ENCODE peak calls at places on chromosome 22, in six cellular contexts. E, A, S, X, Z and P are unnamed samples. For H3K4me1, the result is how much of the 10 kb centered on the place peaks cover.

GRCh38 chr22:33922268-33922667 is 2.0 kb upstream of the LARGE1 start:
- DNase-seq in S (peak), Z (peak), E (no peak), X (peak), A (peak), P (no peak)

GRCh38 chr22:27223317-27224177 is 566.2 kb downstream of the MIAT start:
- DNase-seq in S (no peak), A (peak), Z (no peak), E (peak), X (no peak), P (no peak)

GRCh38 chr22:21942407-21942895 is 10.2 kb downstream of the PPM1F start:
- DNase-seq in A (peak), E (peak), S (no peak), X (no peak), Z (peak), P (peak)

GRCh38 chr22:35914665-35915476 is 113.8 kb downstream of the RBFOX2 start:
- DNase-seq in S (peak), Z (no peak), A (peak), X (peak), E (peak), P (peak)

GRCh38 chr22:48738204-48738980 is 1089.3 kb downstream of the BRD1 start:
- DNase-seq in A (no peak), X (no peak), Z (no peak), E (no peak), S (no peak), P (no peak)

GRCh38 chr22:48259991-48260670 is 1497.7 kb downstream of the TBC1D22A start:
- DNase-seq in S (no peak), A (no peak), Z (no peak), X (no peak), E (no peak), P (no peak)

GRCh38 chr22:47839586-47840245 is 1077.3 kb downstream of the TBC1D22A start:
- DNase-seq in S (no peak), E (no peak), A (no peak), X (no peak), Z (no peak), P (no peak)

GRCh38 chr22:46833228-46833627 is 70.8 kb downstream of the TBC1D22A start:
- DNase-seq in X (peak), Z (no peak), S (peak), A (peak), E (no peak), P (no peak)

GRCh38 chr22:33811686-33812085 is 108.6 kb downstream of the LARGE1 start:
- DNase-seq in X (no peak), Z (peak), S (no peak), E (no peak), A (peak), P (peak)

GRCh38 chr22:22710719-22711531 is 66.5 kb downstream of the GGTLC2 start:
- DNase-seq in S (peak), A (peak), Z (peak), E (peak), X (peak), P (peak)

GRCh38 chr22:41745968-41746367 is 46.7 kb downstream of the MEI1 start:
- DNase-seq in A (no peak), E (no peak), Z (no peak), S (no peak), X (no peak), P (no peak)

GRCh38 chr22:41907436-41908401 is 7.2 kb downstream of the SHISA8 start:
- DNase-seq in X (peak), A (no peak), E (no peak), Z (no peak), S (no peak), P (no peak)

GRCh38 chr22:29780220-29780619 is 13.1 kb downstream of the UQCR10 start:
- DNase-seq in S (no peak), X (no peak), Z (no peak), E (no peak), A (no peak), P (no peak)

GRCh38 chr22:44192098-44192810 is 11.5 kb downstream of the PARVG start:
- DNase-seq in X (peak), Z (no peak), E (peak), A (peak), S (peak), P (no peak)

GRCh38 chr22:39435616-39436015 is 21.2 kb upstream of the MGAT3 start:
- DNase-seq in S (no peak), Z (no peak), A (no peak), E (no peak), X (no peak), P (no peak)

GRCh38 chr22:44191036-44191454 is 10.3 kb downstream of the PARVG start:
- DNase-seq in X (no peak), S (no peak), A (no peak), E (no peak), Z (no peak), P (no peak)

GRCh38 chr22:35995772-35996171 is 32.9 kb downstream of the RBFOX2 start:
- DNase-seq in E (peak), X (no peak), S (no peak), A (peak), Z (peak), P (peak)

GRCh38 chr22:47647181-47647580 is 884.7 kb downstream of the TBC1D22A start:
- DNase-seq in S (no peak), E (no peak), X (no peak), A (no peak), Z (no peak), P (no peak)

GRCh38 chr22:26883393-26883792 is 226.0 kb downstream of the MIAT start:
- DNase-seq in E (no peak), Z (no peak), S (no peak), X (no peak), A (no peak), P (no peak)

GRCh38 chr22:38707346-38707745 is 1.6 kb downstream of the GTPBP1 start:
- DNase-seq in S (no peak), A (peak), X (no peak), E (peak), Z (no peak), P (no peak)

GRCh38 chr22:40878937-40879336 is 17.0 kb upstream of the DNAJB7 start:
- DNase-seq in X (no peak), E (no peak), S (no peak), A (no peak), Z (no peak), P (no peak)

GRCh38 chr22:46087816-46088277 is 62.5 kb upstream of the PPARA start:
- DNase-seq in A (peak), Z (peak), E (no peak), X (no peak), S (no peak), P (peak)

GRCh38 chr22:39220897-39221850 is 23.6 kb downstream of the PDGFB start:
- DNase-seq in A (peak), X (peak), E (peak), S (no peak), Z (peak), P (no peak)

GRCh38 chr22:44538071-44538470 is 40.0 kb upstream of the RTL6 start:
- DNase-seq in E (peak), Z (no peak), X (no peak), A (peak), S (no peak), P (no peak)

GRCh38 chr22:42437488-42438292 is 5.5 kb upstream of the NFAM1 start:
- DNase-seq in A (peak), X (peak), E (peak), S (peak), Z (peak), P (peak)

GRCh38 chr22:41286639-41287091 is 678 bp upstream of the RANGAP1 start:
- DNase-seq in Z (no peak), A (peak), E (no peak), X (no peak), S (no peak), P (no peak)

GRCh38 chr22:27299181-27300085 is 502.1 kb downstream of the MN1 start:
- DNase-seq in S (no peak), A (peak), X (no peak), Z (no peak), E (no peak), P (no peak)

GRCh38 chr22:32985899-32986772 is 72.0 kb downstream of the SYN3 start:
- DNase-seq in Z (peak), X (peak), A (peak), S (peak), E (peak), P (peak)

GRCh38 chr22:38700271-38700788 is 413 bp downstream of the JOSD1 start:
- DNase-seq in Z (peak), A (peak), X (no peak), S (no peak), E (peak), P (peak)

GRCh38 chr22:44755418-44755817 is 3.0 kb downstream of the ARHGAP8 start:
- DNase-seq in X (no peak), Z (no peak), S (no peak), A (no peak), E (no peak), P (no peak)

GRCh38 chr22:47333625-47334024 is 571.2 kb downstream of the TBC1D22A start:
- DNase-seq in X (no peak), E (peak), A (peak), Z (no peak), S (no peak), P (no peak)

GRCh38 chr22:29695129-29695926 is 24.5 kb upstream of the CABP7 start:
- DNase-seq in A (no peak), X (no peak), S (no peak), E (no peak), Z (no peak), P (no peak)

GRCh38 chr22:43152355-43153071 is 1.2 kb downstream of the TSPO start:
- DNase-seq in Z (peak), A (peak), X (no peak), E (peak), S (no peak), P (peak)

GRCh38 chr22:41181349-41182241 is 23.5 kb upstream of the L3MBTL2 start:
- DNase-seq in X (peak), A (peak), Z (no peak), S (peak), E (peak), P (no peak)

GRCh38 chr22:39724390-39724789 is 153.8 kb downstream of the CACNA1I start:
- DNase-seq in A (no peak), X (peak), S (no peak), E (no peak), Z (no peak), P (no peak)

GRCh38 chr22:40189979-40190378 is 12.3 kb downstream of the TNRC6B start:
- DNase-seq in E (peak), S (no peak), A (no peak), Z (no peak), X (no peak), P (no peak)

GRCh38 chr22:24437820-24438328 is 10.5 kb downstream of the ADORA2A start:
- DNase-seq in X (no peak), E (peak), A (no peak), S (no peak), Z (no peak), P (no peak)

GRCh38 chr22:24440718-24441405 is 13.5 kb downstream of the ADORA2A start:
- DNase-seq in Z (no peak), S (no peak), A (no peak), E (no peak), X (no peak), P (no peak)

GRCh38 chr22:24441406-24442351 is 14.3 kb downstream of the ADORA2A start:
- DNase-seq in X (no peak), Z (no peak), E (no peak), A (no peak), S (no peak), P (no peak)

GRCh38 chr22:24442352-24442744 is 14.9 kb downstream of the ADORA2A start:
- DNase-seq in Z (no peak), S (no peak), X (no peak), E (no peak), A (no peak), P (no peak)

DNA sequence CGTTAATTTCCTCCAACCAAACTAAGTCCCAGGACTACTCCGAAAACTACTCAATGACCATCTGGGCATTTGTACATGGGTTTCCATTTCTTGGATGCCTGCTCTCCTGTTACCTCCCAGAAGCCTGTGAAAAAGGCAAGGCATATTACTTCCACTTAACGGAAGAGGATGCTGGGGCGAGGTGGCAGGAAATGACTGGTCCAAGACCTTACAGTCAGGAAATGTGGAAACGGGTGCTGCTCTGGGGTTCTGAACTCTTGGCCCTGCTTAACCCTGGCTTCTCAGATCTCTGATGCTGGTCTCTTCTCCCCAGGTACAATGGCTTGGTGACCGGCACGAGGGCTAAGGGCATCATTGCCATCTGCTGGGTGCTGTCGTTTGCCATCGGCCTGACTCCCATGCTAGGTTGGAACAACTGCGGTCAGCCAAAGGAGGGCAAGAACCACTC is 12.9 kb downstream of the ADORA2A start:
- DNase-seq in E (no peak), Z (no peak), A (no peak), X (no peak), S (no peak), P (no peak)
- TF ChIP-seq CTCF in E (no peak), Z (no peak), A (no peak), X (no peak), S (no peak), P (no peak)

DNA sequence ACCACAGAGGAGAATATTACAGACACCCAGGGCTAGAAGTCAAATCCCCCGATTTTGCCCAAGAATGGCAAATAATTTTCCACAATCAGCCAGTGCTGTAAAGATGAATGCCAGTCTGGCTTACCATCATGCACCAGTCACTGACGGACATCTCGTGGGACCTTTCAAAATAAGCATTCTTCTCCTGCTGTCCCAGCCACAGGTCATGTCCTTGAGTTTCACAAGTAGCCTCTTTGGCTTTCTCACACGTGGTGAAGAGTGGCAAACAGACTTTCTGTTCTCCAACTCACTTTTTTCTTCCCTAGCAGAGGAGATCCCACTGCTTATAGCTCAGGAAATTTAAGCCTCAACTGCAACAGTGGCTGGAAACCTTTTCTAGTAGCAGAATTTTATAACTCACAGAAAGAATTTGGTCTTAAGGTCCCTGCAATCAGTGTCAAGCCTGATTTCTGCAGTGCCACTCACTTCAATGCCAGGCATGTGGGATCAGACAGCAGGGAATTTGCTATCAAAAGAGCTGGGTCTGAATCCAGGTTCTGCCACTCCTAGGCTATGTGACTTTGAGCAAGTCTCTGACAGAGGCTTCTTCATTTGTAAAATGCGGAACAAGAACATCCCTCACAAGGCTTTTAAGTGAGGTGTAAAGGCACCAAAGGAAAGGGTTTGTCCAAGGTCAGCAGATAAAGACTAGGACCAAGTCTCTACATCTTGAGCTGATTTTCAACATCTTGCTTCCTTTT is 3.6 kb downstream of the PIK3IP1 start:
- DNase-seq in X (no peak), Z (no peak), E (no peak), S (no peak), A (no peak), P (no peak)
- H3K4me1 ChIP-seq in X (under half), Z (under half), E (under half), S (under half), A (under half), P (half or more)

DNA sequence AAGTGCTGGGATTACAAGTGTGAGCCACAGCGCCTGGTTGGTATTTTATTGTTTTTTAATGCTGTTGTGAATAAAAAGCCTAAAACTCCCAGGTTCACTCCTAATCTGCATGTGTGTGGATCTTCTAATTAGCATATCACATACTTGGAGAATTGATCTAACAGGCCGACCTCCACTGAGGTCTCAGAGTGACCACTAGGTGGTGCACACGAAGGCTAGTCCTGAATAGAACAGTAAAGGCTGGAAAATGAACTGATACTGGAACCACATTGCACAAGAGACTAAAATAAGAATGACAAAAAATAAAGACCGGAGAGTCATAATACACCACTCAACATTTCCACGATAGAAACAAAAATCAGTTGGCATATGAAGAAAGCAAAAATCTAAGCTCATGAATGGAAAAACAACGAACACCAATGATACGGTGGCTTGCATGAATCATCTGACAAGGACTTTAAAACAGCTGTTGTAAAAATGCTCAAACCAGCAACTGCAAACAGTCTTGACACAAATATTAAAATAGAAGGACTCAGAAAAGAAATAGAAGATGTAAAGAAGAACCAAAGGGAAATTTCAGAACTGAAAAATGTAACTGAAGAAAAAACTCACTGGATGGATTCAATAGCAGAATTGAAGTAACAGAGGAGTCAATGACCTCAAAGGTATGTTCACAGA is 19.2 kb downstream of the PIM3 start:
- DNase-seq in A (peak), E (peak), S (peak), X (peak), Z (no peak), P (no peak)
- TF ChIP-seq CTCF in A (peak), E (peak), S (peak), X (peak), Z (no peak), P (peak)

DNA sequence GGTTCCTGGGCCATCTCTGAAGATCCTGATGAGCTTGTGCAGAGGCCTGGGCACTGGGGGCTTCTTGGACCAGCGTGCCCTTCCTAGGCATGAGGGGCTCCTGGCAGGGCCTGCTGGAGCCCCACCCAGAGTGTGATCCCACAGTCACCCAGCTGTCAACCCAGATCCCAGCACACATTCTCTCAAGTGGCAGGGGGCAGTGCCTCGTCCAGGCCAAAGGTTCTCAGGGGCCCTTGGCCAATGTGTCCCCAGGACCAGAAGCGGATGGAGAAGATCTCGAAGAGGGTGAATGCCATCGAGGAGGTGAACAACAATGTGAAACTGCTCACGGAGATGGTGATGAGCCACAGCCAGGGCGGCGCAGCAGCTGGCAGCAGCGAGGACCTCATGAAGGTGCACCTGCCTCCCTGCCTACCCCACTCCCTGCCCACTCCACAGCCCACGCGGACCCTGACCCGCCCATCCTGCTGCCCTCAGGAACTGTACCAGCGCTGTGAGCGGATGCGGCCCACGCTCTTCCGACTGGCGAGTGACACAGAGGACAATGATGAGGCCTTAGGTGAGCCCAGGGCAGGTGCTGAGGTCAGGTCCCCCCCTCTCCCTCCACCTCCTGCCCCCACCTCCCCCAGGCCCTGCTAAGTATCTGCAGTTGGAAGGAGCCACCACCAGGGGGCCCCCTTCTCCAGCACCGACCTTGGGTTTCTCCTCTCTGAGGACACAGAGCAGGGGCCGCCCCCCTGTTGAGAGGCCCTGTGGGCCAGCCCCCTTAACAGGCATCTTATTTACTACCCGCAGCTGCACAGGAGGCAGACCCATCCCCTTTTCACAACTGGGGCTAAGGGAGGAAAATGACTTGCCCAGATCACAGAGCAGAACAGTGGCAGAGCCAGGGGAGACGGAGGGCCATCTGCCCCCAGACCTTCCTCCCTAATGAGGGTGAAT is 14.7 kb downstream of the GGA1 start:
- DNase-seq in A (peak), X (peak), Z (peak), E (peak), S (peak), P (peak)
- H3K4me1 ChIP-seq in A (under half), X (under half), Z (under half), E (under half), S (under half), P (under half)

GRCh38 chr22:24421428-24421931 is 5.9 kb upstream of the ADORA2A start:
- DNase-seq in A (no peak), E (peak), Z (no peak), S (peak), X (peak), P (no peak)
- TF ChIP-seq CTCF in A (peak), E (peak), Z (no peak), S (peak), X (peak), P (peak)

GRCh38 chr22:20528405-20528978 is 21.1 kb downstream of the MED15 start:
- DNase-seq in E (no peak), A (no peak), Z (no peak), X (no peak), S (no peak), P (no peak)
- H3K4me1 ChIP-seq in E (half or more), A (half or more), Z (under half), X (under half), S (under half), P (half or more)

DNA sequence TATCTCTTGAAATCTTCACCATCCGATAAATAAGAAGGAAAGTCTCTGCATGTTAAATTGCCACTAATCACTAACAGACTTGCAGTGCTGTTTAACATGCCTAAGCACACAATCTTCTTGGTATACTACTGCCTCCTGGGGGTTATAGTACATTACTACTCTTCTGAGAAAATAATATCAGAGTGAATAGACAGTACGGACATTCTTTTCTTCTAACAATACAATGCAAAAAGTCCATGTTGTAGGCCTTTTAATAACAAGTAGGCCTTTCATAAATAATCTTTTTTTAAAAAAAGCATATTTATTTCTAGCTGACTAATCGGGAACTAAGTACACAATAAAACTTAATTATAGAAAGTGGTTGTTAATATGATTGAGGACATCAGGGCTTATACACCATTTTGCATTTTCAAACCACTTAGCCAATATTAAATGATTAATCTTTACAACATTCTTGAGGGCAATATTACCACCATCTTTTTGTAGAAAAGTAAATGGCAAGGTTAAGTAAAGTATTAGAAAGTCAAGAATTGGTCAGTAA is 84.8 kb downstream of the TTC28 start:
- DNase-seq in X (no peak), E (peak), S (peak), A (peak), Z (no peak), P (no peak)
- TF ChIP-seq CTCF in X (peak), E (peak), S (peak), A (peak), Z (peak), P (peak)